ENCODE peak calls at places on chromosomes 11 and 22, in six cellular contexts. H is IMR-90, K is H9, E is neuronal stem cell, X is trophoblast cell, T is H1. Z is an unnamed sample.

GRCh38 chr11:11334607-11335006 is 18.4 kb downstream of the CSNK2A3 start:
- DNase-seq in H (no peak), K (no peak), E (no peak), X (peak), T (no peak), Z (no peak)

GRCh38 chr11:70583781-70584218 is 185.5 kb downstream of the CTTN start:
- DNase-seq in H (no peak), K (no peak), E (no peak), X (no peak), T (no peak), Z (no peak)

GRCh38 chr11:12460441-12460840 is 83.1 kb downstream of the PARVA start:
- DNase-seq in H (peak), K (no peak), E (no peak), X (no peak), T (no peak), Z (peak)

GRCh38 chr11:95072948-95073347 is 6.2 kb downstream of the SRSF8 start:
- DNase-seq in H (no peak), K (no peak), E (no peak), X (peak), T (no peak), Z (no peak)

GRCh38 chr11:87589082-87589481 is 551.3 kb downstream of the TMEM135 start:
- DNase-seq in H (no peak), K (no peak), E (no peak), X (no peak), T (no peak), Z (no peak)

GRCh38 chr11:2207212-2207611 is 35.6 kb upstream of the TH start:
- DNase-seq in H (no peak), K (no peak), E (no peak), X (no peak), T (no peak), Z (no peak)

GRCh38 chr22:20324139-20324516 is 4.3 kb upstream of the DGCR6L start:
- DNase-seq in H (no peak), K (peak), E (no peak), X (no peak), T (no peak), Z (no peak)

GRCh38 chr22:29167032-29167911 is 38.4 kb upstream of the EMID1 start:
- DNase-seq in H (no peak), K (no peak), E (no peak), X (peak), T (no peak), Z (no peak)

GRCh38 chr11:28346721-28347120 is 238.5 kb downstream of the METTL15 start:
- DNase-seq in H (no peak), K (no peak), E (no peak), X (no peak), T (no peak), Z (no peak)

GRCh38 chr11:112610494-112610893 is 349.8 kb upstream of the PLET1 start:
- DNase-seq in H (no peak), K (no peak), E (no peak), X (no peak), T (no peak), Z (no peak)

GRCh38 chr11:83819936-83820549 is 533.9 kb upstream of the CCDC90B start:
- DNase-seq in H (peak), K (no peak), E (peak), X (peak), T (no peak), Z (peak)

GRCh38 chr11:57932105-57932504 is 91.6 kb upstream of the OR9Q1 start:
- DNase-seq in H (no peak), K (no peak), E (no peak), X (peak), T (no peak), Z (no peak)

GRCh38 chr22:49491221-49491635 is 336.4 kb downstream of the BRD1 start:
- DNase-seq in H (no peak), K (no peak), E (no peak), X (no peak), T (no peak), Z (no peak)

GRCh38 chr22:39389420-39389819 is 10.2 kb upstream of the TAB1 start:
- DNase-seq in H (no peak), K (no peak), E (no peak), X (no peak), T (no peak), Z (no peak)
- H3K14ac ChIP-seq in H (no peak), K (no peak), E (no peak), X (no peak), T (no peak), Z (no peak)

GRCh38 chr22:19239464-19239863 is 52.1 kb downstream of the CLTCL1 start:
- DNase-seq in H (no peak), K (no peak), E (no peak), X (no peak), T (no peak), Z (no peak)

GRCh38 chr22:19242699-19243098 is 48.8 kb downstream of the CLTCL1 start:
- DNase-seq in H (no peak), K (no peak), E (no peak), X (no peak), T (no peak), Z (no peak)

GRCh38 chr22:19238900-19239299 is 52.6 kb downstream of the CLTCL1 start:
- DNase-seq in H (no peak), K (no peak), E (no peak), X (no peak), T (no peak), Z (no peak)

GRCh38 chr22:19240813-19241592 is 50.5 kb downstream of the CLTCL1 start:
- DNase-seq in H (no peak), K (no peak), E (no peak), X (no peak), T (no peak), Z (no peak)

GRCh38 chr22:19241593-19241906 is 50.0 kb downstream of the CLTCL1 start:
- DNase-seq in H (no peak), K (no peak), E (no peak), X (no peak), T (no peak), Z (no peak)
- H3K14ac ChIP-seq in H (no peak), K (no peak), E (no peak), X (no peak), T (no peak), Z (no peak)

DNA sequence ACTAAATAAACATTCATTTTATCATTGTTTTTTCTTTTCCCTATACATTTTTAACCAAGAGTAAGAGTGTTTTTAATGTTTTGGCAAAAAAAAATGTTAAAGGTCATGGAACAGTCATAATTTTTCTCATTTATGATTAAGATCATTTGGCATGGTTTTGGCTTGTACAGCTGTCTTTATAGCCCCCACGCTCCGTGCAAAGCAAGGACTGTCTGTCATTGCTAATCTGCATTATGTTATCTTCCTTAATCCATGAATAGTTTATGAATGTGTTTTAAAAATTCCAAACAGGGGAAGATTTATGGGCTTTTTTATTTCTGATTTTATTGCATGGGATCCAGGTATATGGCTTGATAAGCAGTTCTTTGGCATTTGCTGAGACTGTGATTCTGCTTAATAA is 28.1 kb downstream of the PGM2L1 start:
- DNase-seq in H (no peak), K (no peak), E (no peak), X (no peak), T (no peak), Z (no peak)
- H3K14ac ChIP-seq in H (no peak), K (no peak), E (no peak), X (no peak), T (no peak), Z (no peak)

GRCh38 chr11:36153581-36153980 is 135.6 kb downstream of the COMMD9 start:
- DNase-seq in H (peak), K (no peak), E (no peak), X (no peak), T (no peak), Z (no peak)
- H3K14ac ChIP-seq in H (no peak), K (no peak), E (no peak), X (no peak), T (no peak), Z (no peak)

GRCh38 chr11:93285430-93285829 is 45.1 kb upstream of the DEUP1 start:
- DNase-seq in H (no peak), K (no peak), E (no peak), X (no peak), T (no peak), Z (no peak)

GRCh38 chr11:93278976-93279375 is 51.6 kb upstream of the DEUP1 start:
- DNase-seq in H (no peak), K (no peak), E (no peak), X (no peak), T (no peak), Z (no peak)

DNA sequence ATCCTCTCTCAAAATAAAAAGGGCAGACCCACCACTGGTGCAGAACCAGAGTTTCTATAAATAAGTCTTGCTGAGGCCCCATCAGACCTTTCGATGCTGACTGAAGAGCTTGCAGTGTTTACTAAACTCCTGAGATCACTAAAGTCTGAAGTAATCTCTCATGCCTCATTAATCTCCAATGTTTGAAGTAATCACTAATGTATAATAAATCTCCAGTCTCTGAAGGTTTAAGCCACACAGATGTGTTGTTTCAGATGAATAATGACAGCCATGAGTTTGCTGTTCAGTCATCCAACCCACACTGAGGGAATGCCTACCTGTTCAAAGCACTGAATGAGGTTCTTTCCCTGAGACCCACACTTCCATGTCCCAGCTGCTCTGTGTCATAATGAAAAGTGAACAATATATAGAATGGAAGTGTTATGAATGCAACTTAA is 50.6 kb upstream of the DEUP1 start:
- DNase-seq in H (no peak), K (no peak), E (no peak), X (no peak), T (no peak), Z (no peak)
- H3K14ac ChIP-seq in H (no peak), K (no peak), E (no peak), X (no peak), T (no peak), Z (no peak)

GRCh38 chr11:131371791-131372104 is 1.3 kb downstream of the NTM start:
- DNase-seq in H (no peak), K (no peak), E (no peak), X (no peak), T (no peak), Z (no peak)
- H3K14ac ChIP-seq in H (no peak), K (no peak), E (no peak), X (no peak), T (no peak), Z (no peak)

Z was measured in mesenchymal stem cell.